ENCODE peak calls at places on chromosomes 5 and 9, in seven cellular contexts. F is osteoblast, P is foreskin fibroblast, O is pancreas, H is heart right ventricle, W is cardiac fibroblast, B is AG10803. G is an unnamed sample.

GRCh38 chr9:8552732-8553131 is 753.2 kb upstream of the DMAC1 start:
- DNase-seq in F (no peak), P (no peak), O (no peak), H (no peak), W (no peak), B (no peak), G (no peak)

GRCh38 chr9:82021198-82021597 is 32.6 kb downstream of the SPATA31D1 start:
- DNase-seq in F (peak), P (peak), O (no peak), H (no peak), W (peak), B (peak), G (peak)

GRCh38 chr9:124122813-124123462 is 111.4 kb downstream of the LHX2 start:
- DNase-seq in F (no peak), P (peak), O (no peak), H (no peak), W (peak), B (peak), G (peak)

GRCh38 chr5:63957617-63958016 is 4.6 kb downstream of the HTR1A start:
- DNase-seq in F (no peak), P (no peak), O (no peak), H (no peak), W (no peak), B (no peak), G (no peak)

GRCh38 chr9:94533601-94534000 is 21.3 kb upstream of the PCAT7 start:
- DNase-seq in F (no peak), P (no peak), O (no peak), H (no peak), W (no peak), B (no peak), G (no peak)

GRCh38 chr9:77454668-77455067 is 193.5 kb downstream of the GNA14 start:
- DNase-seq in F (no peak), P (peak), O (no peak), H (no peak), W (peak), B (peak), G (peak)

GRCh38 chr5:39755986-39756385 is 331.2 kb upstream of the DAB2 start:
- DNase-seq in F (no peak), P (peak), O (no peak), H (peak), W (peak), B (peak), G (peak)

GRCh38 chr9:113621309-113621791 is 157.8 kb downstream of the RGS3 start:
- DNase-seq in F (peak), P (peak), O (no peak), H (peak), W (peak), B (peak), G (peak)

GRCh38 chr9:7315746-7316457 is 483.7 kb downstream of the DMAC1 start:
- DNase-seq in F (no peak), P (peak), O (no peak), H (no peak), W (peak), B (peak), G (peak)

GRCh38 chr5:66757219-66757833 is 161.1 kb downstream of the MAST4 start:
- DNase-seq in F (no peak), P (peak), O (no peak), H (peak), W (peak), B (peak), G (peak)

GRCh38 chr5:149731617-149732400 is 1.7 kb downstream of the PPARGC1B start:
- DNase-seq in F (peak), P (peak), O (peak), H (peak), W (peak), B (peak), G (peak)

GRCh38 chr5:62969409-62970120 is 390.9 kb downstream of the LRRC70 start:
- DNase-seq in F (peak), P (no peak), O (no peak), H (no peak), W (no peak), B (no peak), G (no peak)

GRCh38 chr9:113544001-113544340 is 80.4 kb downstream of the RGS3 start:
- DNase-seq in F (no peak), P (no peak), O (no peak), H (no peak), W (no peak), B (no peak), G (no peak)

GRCh38 chr5:181005791-181006190 is 17.1 kb downstream of the BTNL3 start:
- DNase-seq in F (no peak), P (no peak), O (no peak), H (no peak), W (no peak), B (no peak), G (no peak)

GRCh38 chr5:37850128-37850865 is 10.5 kb upstream of the GDNF start:
- DNase-seq in F (peak), P (no peak), O (no peak), H (no peak), W (peak), B (peak), G (peak)

GRCh38 chr5:102754499-102755424 is at the start of gene PAM:
- DNase-seq in F (peak), P (peak), O (peak), H (peak), W (peak), B (peak), G (peak)

GRCh38 chr5:76210946-76211345 is 127.8 kb downstream of the SV2C start:
- DNase-seq in F (no peak), P (no peak), O (no peak), H (no peak), W (no peak), B (no peak), G (no peak)

GRCh38 chr5:108345541-108346171 is 36.2 kb downstream of the FBXL17 start:
- DNase-seq in F (no peak), P (peak), O (no peak), H (no peak), W (peak), B (peak), G (peak)

GRCh38 chr5:173327084-173327947 is 898 bp downstream of the STC2 start:
- DNase-seq in F (peak), P (no peak), O (peak), H (no peak), W (peak), B (peak), G (peak)

GRCh38 chr9:71675129-71675856 is 93.0 kb downstream of the CEMIP2 start:
- DNase-seq in F (no peak), P (no peak), O (no peak), H (no peak), W (no peak), B (no peak), G (no peak)

GRCh38 chr5:10351882-10352395 is 1.6 kb upstream of the MARCHF6 start:
- DNase-seq in F (no peak), P (no peak), O (no peak), H (no peak), W (no peak), B (no peak), G (no peak)
- H3K4me3 ChIP-seq in F (no peak), P (peak), O (no peak), H (peak), W (no peak), B (peak), G (no peak)

GRCh38 chr9:5976668-5977397 is 38.6 kb downstream of the RANBP6 start:
- DNase-seq in F (no peak), P (no peak), O (no peak), H (no peak), W (peak), B (no peak), G (peak)

GRCh38 chr9:5971740-5972139 is 43.7 kb downstream of the RANBP6 start:
- DNase-seq in F (peak), P (no peak), O (no peak), H (no peak), W (peak), B (peak), G (peak)
- TF ChIP-seq CTCF in F (no peak), P (no peak), O (no peak), H (no peak), W (no peak), B (no peak), G (no peak)

DNA sequence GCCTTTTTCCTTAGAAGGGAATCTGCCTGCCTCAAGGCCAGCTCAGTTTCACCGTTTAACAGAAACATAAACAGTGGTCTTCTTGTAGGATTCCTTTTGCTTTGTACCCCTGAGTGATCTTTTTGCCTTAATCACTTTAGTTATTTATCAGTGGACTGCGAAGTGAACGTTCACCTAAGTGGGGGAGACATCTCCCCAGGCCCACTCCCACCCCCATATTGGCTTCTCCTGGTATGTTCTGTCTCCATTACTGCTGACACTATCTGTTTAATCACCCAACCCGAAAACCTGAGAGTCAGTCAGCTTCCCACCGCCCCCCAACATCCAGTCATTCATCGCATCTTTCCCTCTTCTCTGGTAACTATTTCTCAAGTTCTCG is 1.4 kb downstream of the SKP2 start:
- DNase-seq in F (no peak), P (no peak), O (no peak), H (no peak), W (no peak), B (no peak), G (no peak)
- H3K4me3 ChIP-seq in F (peak), P (peak), O (no peak), H (peak), W (peak), B (peak), G (peak)

DNA sequence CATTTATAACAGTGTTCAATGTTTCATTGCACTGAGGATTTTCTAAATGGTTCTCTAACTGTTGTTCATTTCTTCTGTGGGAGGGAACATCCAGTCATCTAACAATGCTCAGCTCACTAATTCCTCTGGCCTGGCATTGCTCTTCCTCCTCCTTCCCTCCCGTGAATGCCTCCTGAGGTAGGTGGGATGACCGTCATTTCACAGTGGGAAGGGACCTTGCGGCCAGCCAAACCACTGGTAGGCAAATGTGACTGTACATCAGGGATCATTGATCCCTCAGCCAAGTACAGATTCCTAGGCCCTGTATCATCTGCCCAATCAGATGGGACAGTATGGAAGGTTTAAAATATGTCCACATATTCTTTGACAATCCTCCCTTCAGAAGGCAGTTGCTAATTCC is 23.7 kb upstream of the VDAC1 start:
- DNase-seq in F (peak), P (no peak), O (no peak), H (no peak), W (peak), B (peak), G (peak)
- TF ChIP-seq CTCF in F (no peak), P (no peak), O (no peak), H (no peak), W (no peak), B (no peak), G (no peak)

GRCh38 chr5:2128696-2129340 is 246.1 kb upstream of the IRX4 start:
- DNase-seq in F (no peak), P (no peak), O (no peak), H (no peak), W (no peak), B (no peak), G (no peak)
- H3K4me3 ChIP-seq in F (no peak), P (no peak), O (no peak), H (no peak), W (no peak), B (no peak), G (no peak)

G was measured in fibroblast of mammary gland.